ENCODE peak calls at places on chromosomes 7 and 10, in seven cellular contexts. P is PC-3, B is hepatocyte, J is mammary epithelial cell, G is cardiac fibroblast, Z is BE2C, M is lower lobe of right lung. H is an unnamed sample.

GRCh38 chr10:87505366-87506113 is 847 bp downstream of the MINPP1 start:
- DNase-seq in P (peak), B (peak), J (peak), G (peak), Z (peak), M (peak), H (peak)

GRCh38 chr10:99983280-99983988 is 26.3 kb downstream of the DNMBP start:
- DNase-seq in P (no peak), B (peak), J (no peak), G (peak), Z (peak), M (no peak), H (no peak)

GRCh38 chr10:90314718-90315117 is 543.1 kb downstream of the HTR7 start:
- DNase-seq in P (peak), B (no peak), J (no peak), G (no peak), Z (no peak), M (no peak), H (no peak)

GRCh38 chr7:94375713-94376112 is 19.0 kb upstream of the COL1A2 start:
- DNase-seq in P (no peak), B (peak), J (peak), G (peak), Z (no peak), M (no peak), H (peak)

GRCh38 chr7:50962962-50963374 is 180.3 kb upstream of the GRB10 start:
- DNase-seq in P (peak), B (peak), J (peak), G (peak), Z (peak), M (peak), H (peak)

GRCh38 chr10:1454964-1455363 is 282.4 kb downstream of the ADARB2 start:
- DNase-seq in P (no peak), B (no peak), J (no peak), G (no peak), Z (no peak), M (no peak), H (no peak)

GRCh38 chr7:156000601-156001396 is 188.5 kb upstream of the SHH start:
- DNase-seq in P (peak), B (no peak), J (no peak), G (no peak), Z (no peak), M (no peak), H (no peak)

GRCh38 chr7:151138541-151138910 is 29.0 kb downstream of the GBX1 start:
- DNase-seq in P (no peak), B (no peak), J (no peak), G (no peak), Z (peak), M (no peak), H (no peak)

GRCh38 chr7:98701372-98701771 is 84.3 kb downstream of the NPTX2 start:
- DNase-seq in P (no peak), B (no peak), J (no peak), G (no peak), Z (no peak), M (no peak), H (no peak)

GRCh38 chr10:87642988-87643387 is 16.7 kb upstream of the PAPSS2 start:
- DNase-seq in P (no peak), B (no peak), J (peak), G (no peak), Z (no peak), M (no peak), H (peak)

GRCh38 chr10:1344408-1344807 is 288.2 kb downstream of the WDR37 start:
- DNase-seq in P (no peak), B (no peak), J (no peak), G (no peak), Z (no peak), M (no peak), H (no peak)

GRCh38 chr7:45293295-45293942 is 135.8 kb downstream of the RAMP3 start:
- DNase-seq in P (no peak), B (no peak), J (no peak), G (no peak), Z (no peak), M (no peak), H (no peak)

GRCh38 chr7:45295222-45295621 is 137.6 kb downstream of the RAMP3 start:
- DNase-seq in P (no peak), B (no peak), J (no peak), G (no peak), Z (no peak), M (no peak), H (no peak)

GRCh38 chr7:45294559-45294958 is 137.0 kb downstream of the RAMP3 start:
- DNase-seq in P (no peak), B (no peak), J (no peak), G (no peak), Z (no peak), M (no peak), H (no peak)

GRCh38 chr7:45292481-45292880 is 134.9 kb downstream of the RAMP3 start:
- DNase-seq in P (no peak), B (no peak), J (no peak), G (no peak), Z (no peak), M (no peak), H (no peak)

GRCh38 chr7:45296748-45297147 is 139.2 kb downstream of the RAMP3 start:
- DNase-seq in P (no peak), B (no peak), J (no peak), G (no peak), Z (no peak), M (no peak), H (no peak)
- TF ChIP-seq CTCF in P (no peak), B (no peak), J (no peak), G (no peak), Z (no peak), M (no peak), H (no peak)

GRCh38 chr7:22657479-22657878 is 69.5 kb upstream of the IL6 start:
- DNase-seq in P (no peak), B (no peak), J (no peak), G (peak), Z (no peak), M (no peak), H (no peak)
- TF ChIP-seq CTCF in P (no peak), B (no peak), J (no peak), G (no peak), Z (no peak), M (no peak), H (no peak)

GRCh38 chr7:45216622-45217165 is 59.1 kb downstream of the RAMP3 start:
- DNase-seq in P (no peak), B (no peak), J (no peak), G (no peak), Z (no peak), M (no peak), H (no peak)

GRCh38 chr7:45219130-45219529 is 61.5 kb downstream of the RAMP3 start:
- DNase-seq in P (no peak), B (no peak), J (no peak), G (no peak), Z (no peak), M (no peak), H (no peak)

GRCh38 chr7:45215611-45216062 is 58.0 kb downstream of the RAMP3 start:
- DNase-seq in P (no peak), B (no peak), J (no peak), G (no peak), Z (peak), M (no peak), H (no peak)

GRCh38 chr7:45216181-45216580 is 58.6 kb downstream of the RAMP3 start:
- DNase-seq in P (no peak), B (no peak), J (no peak), G (no peak), Z (no peak), M (no peak), H (no peak)

DNA sequence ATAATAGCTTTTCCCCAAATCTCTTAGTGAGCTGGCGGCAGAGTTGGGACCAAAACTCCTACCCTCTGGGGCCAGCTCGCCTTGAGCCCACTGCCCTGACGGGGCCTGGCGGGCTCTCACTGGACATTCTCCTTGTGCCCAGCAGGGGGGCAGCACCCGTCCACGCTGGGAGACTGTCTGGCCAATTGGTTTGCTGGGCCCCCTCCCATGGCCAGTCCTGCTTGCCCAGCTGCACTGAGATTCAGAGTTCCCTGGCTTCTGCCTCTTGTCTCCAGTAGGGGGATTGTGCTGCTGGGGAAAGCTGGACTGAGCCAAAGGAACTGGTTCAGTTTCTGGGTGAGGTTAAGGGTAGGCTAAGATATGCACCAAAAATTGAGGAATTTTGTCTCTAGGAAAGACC is 59.8 kb downstream of the RAMP3 start:
- DNase-seq in P (peak), B (peak), J (no peak), G (no peak), Z (peak), M (no peak), H (peak)
- TF ChIP-seq CTCF in P (peak), B (peak), J (peak), G (peak), Z (peak), M (peak), H (peak)

GRCh38 chr10:78260141-78260540 is 226.5 kb downstream of the RPS24 start:
- DNase-seq in P (no peak), B (peak), J (no peak), G (peak), Z (peak), M (no peak), H (no peak)
- TF ChIP-seq CTCF in P (peak), B (peak), J (no peak), G (no peak), Z (peak), M (no peak), H (no peak)

GRCh38 chr10:96789571-96790108 is 42.5 kb upstream of the LCOR start:
- DNase-seq in P (no peak), B (no peak), J (no peak), G (no peak), Z (no peak), M (no peak), H (peak)
- TF ChIP-seq CTCF in P (no peak), B (no peak), J (peak), G (no peak), Z (no peak), M (no peak), H (peak)

H was measured in MCF 10A.